ENCODE peak calls at places on chromosomes 3 and 15, in four cellular contexts. X is NCI-H774, E is kidney epithelial cell, Y is KG1. N is an unnamed sample.

GRCh38 chr3:64343692-64344440 is 118.6 kb upstream of the PRICKLE2 start:
- DNase-seq in X (no peak), E (no peak), Y (no peak), N (no peak)

GRCh38 chr3:61821823-61822251 is 260.5 kb downstream of the PTPRG start:
- DNase-seq in X (peak; percentile 0), E (no peak), Y (no peak), N (no peak)

GRCh38 chr3:61562810-61563613 is 1.6 kb downstream of the PTPRG start:
- DNase-seq in X (no peak), E (no peak), Y (no peak), N (no peak)

GRCh38 chr3:139202226-139202958 is 141.4 kb upstream of the MRPS22 start:
- DNase-seq in X (no peak), E (peak; percentile 39), Y (no peak), N (no peak)

GRCh38 chr3:170471149-170471548 is 52.5 kb downstream of the CLDN11 start:
- DNase-seq in X (no peak), E (no peak), Y (no peak), N (no peak)

GRCh38 chr3:71589132-71589531 is 5.6 kb upstream of the FOXP1 start:
- DNase-seq in X (peak; percentile 21), E (no peak), Y (no peak), N (no peak)

GRCh38 chr3:108500728-108501127 is 9.7 kb downstream of the MYH15 start:
- DNase-seq in X (no peak), E (no peak), Y (no peak), N (no peak)

GRCh38 chr3:79515072-79515471 is 252.7 kb downstream of the ROBO1 start:
- DNase-seq in X (no peak), E (no peak), Y (no peak), N (no peak)

GRCh38 chr15:100902436-100903190 is 16.5 kb upstream of the LRRK1 start:
- DNase-seq in X (peak; percentile 27), E (peak; percentile 42), Y (no peak), N (peak; percentile 28)

GRCh38 chr15:33490703-33491102 is 179.9 kb downstream of the RYR3 start:
- DNase-seq in X (no peak), E (no peak), Y (no peak), N (no peak)

GRCh38 chr3:81033690-81034089 is 727.8 kb downstream of the GBE1 start:
- DNase-seq in X (no peak), E (no peak), Y (no peak), N (no peak)

GRCh38 chr3:23324745-23325144 is 121.6 kb downstream of the UBE2E2 start:
- DNase-seq in X (no peak), E (no peak), Y (no peak), N (no peak)

GRCh38 chr15:82043130-82043673 is 2.6 kb downstream of the MEX3B start:
- DNase-seq in X (no peak), E (no peak), Y (no peak), N (no peak)

GRCh38 chr3:172034786-172035685 is 4.3 kb upstream of the FNDC3B start:
- DNase-seq in X (no peak), E (no peak), Y (no peak), N (no peak)

GRCh38 chr3:11555211-11555782 is 88.4 kb downstream of the VGLL4 start:
- DNase-seq in X (no peak), E (no peak), Y (no peak), N (no peak)

GRCh38 chr15:28101983-28102441 is 2.9 kb upstream of the OCA2 start:
- DNase-seq in X (no peak), E (no peak), Y (no peak), N (no peak)

GRCh38 chr15:44243146-44243545 is 45.4 kb upstream of the GOLM2 start:
- DNase-seq in X (no peak), E (no peak), Y (no peak), N (no peak)

GRCh38 chr3:30437172-30437571 is 169.2 kb upstream of the TGFBR2 start:
- DNase-seq in X (no peak), E (no peak), Y (no peak), N (no peak)

GRCh38 chr3:182698078-182698477 is 95.2 kb upstream of the ATP11B start:
- DNase-seq in X (no peak), E (no peak), Y (no peak), N (no peak)

GRCh38 chr3:121748638-121749275 is 784 bp downstream of the GOLGB1 start:
- DNase-seq in X (peak; percentile 31), E (no peak), Y (peak; percentile 14), N (no peak)

GRCh38 chr15:48437178-48437577 is 105.9 kb downstream of the DUT start:
- DNase-seq in X (no peak), E (peak; percentile 26), Y (no peak), N (no peak)